ENCODE peak calls at places on chromosomes 11 and 22, in four cellular contexts. N is transverse colon, X is neural progenitor cell, O is heart right ventricle. Y is an unnamed sample.

GRCh38 chr11:92269021-92269420 is 44.4 kb downstream of the FAT3 start:
- DNase-seq in N (no peak), X (no peak), O (no peak), Y (no peak)

GRCh38 chr11:61695917-61696316 is 15.7 kb downstream of the DAGLA start:
- DNase-seq in N (peak; percentile 79), X (no peak), O (peak; percentile 82), Y (peak; percentile 83)

GRCh38 chr22:43835166-43835565 is 23.1 kb upstream of the EFCAB6 start:
- DNase-seq in N (no peak), X (no peak), O (no peak), Y (no peak)

GRCh38 chr11:44046202-44046601 is 1.6 kb upstream of the ACCSL start:
- DNase-seq in N (no peak), X (no peak), O (peak; percentile 0), Y (no peak)

GRCh38 chr22:46734830-46735453 is 3.1 kb downstream of the CERK start:
- DNase-seq in N (peak; percentile 72), X (no peak), O (no peak), Y (no peak)

GRCh38 chr11:34997872-34998548 is 81.6 kb downstream of the PDHX start:
- DNase-seq in N (no peak), X (no peak), O (no peak), Y (no peak)

GRCh38 chr22:38335077-38335476 is 17.8 kb upstream of the CSNK1E start:
- DNase-seq in N (no peak), X (no peak), O (no peak), Y (no peak)

GRCh38 chr11:41201156-41201555 is 258.3 kb downstream of the LRRC4C start:
- DNase-seq in N (no peak), X (peak; percentile 77), O (peak; percentile 6), Y (no peak)

GRCh38 chr22:49664371-49664881 is 163.2 kb downstream of the BRD1 start:
- DNase-seq in N (no peak), X (peak; percentile 52), O (no peak), Y (no peak)

GRCh38 chr22:40679964-40680818 is 907 bp downstream of the MCHR1 start:
- DNase-seq in N (no peak), X (peak; percentile 69), O (no peak), Y (no peak)

GRCh38 chr11:102837151-102837550 is 6.3 kb downstream of the MMP3 start:
- DNase-seq in N (no peak), X (no peak), O (no peak), Y (no peak)

GRCh38 chr11:58726594-58727414 is 4.9 kb downstream of the GLYAT start:
- DNase-seq in N (no peak), X (no peak), O (no peak), Y (no peak)

GRCh38 chr11:122172352-122173073 is 56.5 kb upstream of the BLID start:
- DNase-seq in N (no peak), X (no peak), O (no peak), Y (no peak)

GRCh38 chr22:22955276-22955798 is 67.7 kb downstream of the IGLL5 start:
- DNase-seq in N (no peak), X (no peak), O (no peak), Y (no peak)

GRCh38 chr22:19994851-19995610 is 21.6 kb downstream of the ARVCF start:
- DNase-seq in N (no peak), X (no peak), O (no peak), Y (no peak)

GRCh38 chr22:47626428-47627390 is 864.3 kb downstream of the TBC1D22A start:
- DNase-seq in N (no peak), X (no peak), O (no peak), Y (no peak)

GRCh38 chr22:19480173-19480568 is 451 bp downstream of the CDC45 start:
- DNase-seq in N (no peak), X (no peak), O (no peak), Y (no peak)

GRCh38 chr22:35175392-35175791 is 81.9 kb upstream of the HMGXB4 start:
- DNase-seq in N (no peak), X (no peak), O (no peak), Y (no peak)

GRCh38 chr22:29936186-29936585 is 53.2 kb downstream of the MTMR3 start:
- DNase-seq in N (no peak), X (no peak), O (no peak), Y (peak; percentile 6)

GRCh38 chr22:38456841-38457699 is 2.1 kb upstream of the KCNJ4 start:
- DNase-seq in N (no peak), X (no peak), O (no peak), Y (no peak)

GRCh38 chr11:125464266-125464662 is 31.8 kb downstream of the FEZ1 start:
- DNase-seq in N (no peak), X (no peak), O (no peak), Y (no peak)

GRCh38 chr11:46414466-46414796 is 22.9 kb upstream of the CHRM4 start:
- DNase-seq in N (no peak), X (no peak), O (no peak), Y (no peak)

GRCh38 chr11:61968758-61969390 is 1.4 kb upstream of the FTH1 start:
- DNase-seq in N (no peak), X (no peak), O (no peak), Y (no peak)

GRCh38 chr22:42074153-42074750 is at the start of gene PHETA2:
- DNase-seq in N (peak; percentile 63), X (peak; percentile 32), O (no peak), Y (no peak)

GRCh38 chr22:37425800-37426531 is 1.3 kb downstream of the ELFN2 start:
- DNase-seq in N (no peak), X (peak; percentile 76), O (no peak), Y (no peak)

GRCh38 chr22:31289335-31289734 is 3.0 kb downstream of the PIK3IP1 start:
- DNase-seq in N (peak; percentile 71), X (no peak), O (no peak), Y (no peak)

GRCh38 chr11:68021167-68021787 is 9.2 kb upstream of the NDUFS8 start:
- DNase-seq in N (peak; percentile 60), X (peak; percentile 67), O (no peak), Y (no peak)

GRCh38 chr11:118016094-118016493 is 29.9 kb downstream of the IL10RA start:
- DNase-seq in N (no peak), X (no peak), O (no peak), Y (no peak)

GRCh38 chr11:70481625-70482528 is 83.5 kb downstream of the CTTN start:
- DNase-seq in N (peak; percentile 34), X (no peak), O (peak; percentile 65), Y (no peak)

GRCh38 chr11:10158461-10158860 is 135.6 kb downstream of the SBF2 start:
- DNase-seq in N (no peak), X (no peak), O (no peak), Y (no peak)

GRCh38 chr11:130720232-130720787 is 196.0 kb downstream of the SNX19 start:
- DNase-seq in N (no peak), X (no peak), O (no peak), Y (no peak)

DNA sequence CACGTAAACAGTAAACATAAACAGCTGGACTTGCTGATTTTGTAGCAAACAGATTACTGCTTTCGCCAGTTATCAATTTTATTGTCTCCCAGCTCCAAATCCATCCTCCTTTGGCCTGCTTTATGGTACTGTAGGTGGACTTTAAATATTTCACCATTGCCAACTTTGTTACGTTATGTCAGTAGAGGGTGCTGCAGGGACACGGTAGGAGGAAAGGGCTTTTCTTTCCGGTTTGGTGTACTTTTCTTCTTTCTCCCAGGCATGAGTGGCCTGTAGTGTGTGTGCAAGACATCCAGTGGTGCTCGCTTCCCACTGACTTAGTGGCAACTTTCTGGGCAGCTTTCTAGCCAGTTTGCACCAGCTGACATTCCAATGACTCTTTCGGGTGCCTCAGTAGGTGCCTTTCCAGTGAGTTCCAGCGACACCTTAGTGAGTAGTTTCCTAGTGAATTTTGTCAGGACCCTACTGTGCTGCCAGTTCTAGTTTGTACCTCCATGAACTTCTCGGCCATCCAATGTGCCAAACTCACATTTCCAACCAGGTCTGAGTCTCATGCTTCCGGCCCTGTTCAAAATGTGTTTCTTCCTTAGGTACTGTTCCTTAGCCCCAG is 267.6 kb upstream of the TENM4 start:
- DNase-seq in N (peak; percentile 13), X (peak; percentile 72), O (peak; percentile 5), Y (no peak)
- TF ChIP-seq CTCF in N (peak; percentile 54), X (peak; percentile 80), O (peak; percentile 34), Y (peak; percentile 48)

GRCh38 chr11:36627006-36627405 is 29.0 kb upstream of the RAG2 start:
- DNase-seq in N (no peak), X (no peak), O (no peak), Y (no peak)
- H3K4me1 ChIP-seq in N (no peaks in the 10 kb centered on the region), X (peaks cover 15% of the 10 kb centered on the region), O (no peaks in the 10 kb centered on the region), Y (no peaks in the 10 kb centered on the region)

GRCh38 chr11:134879931-134880330 is 467.9 kb upstream of the B3GAT1 start:
- DNase-seq in N (no peak), X (no peak), O (no peak), Y (no peak)
- H3K27me3 ChIP-seq in N (no peaks in the 10 kb centered on the region), X (no peaks in the 10 kb centered on the region), O (peaks cover 47% of the 10 kb centered on the region), Y (peaks cover 13% of the 10 kb centered on the region)

GRCh38 chr11:96338910-96339703 is 3.9 kb downstream of the MAML2 start:
- DNase-seq in N (peak; percentile 56), X (no peak), O (peak; percentile 40), Y (no peak)
- TF ChIP-seq CTCF in N (no peak), X (no peak), O (no peak), Y (peak; percentile 12)

DNA sequence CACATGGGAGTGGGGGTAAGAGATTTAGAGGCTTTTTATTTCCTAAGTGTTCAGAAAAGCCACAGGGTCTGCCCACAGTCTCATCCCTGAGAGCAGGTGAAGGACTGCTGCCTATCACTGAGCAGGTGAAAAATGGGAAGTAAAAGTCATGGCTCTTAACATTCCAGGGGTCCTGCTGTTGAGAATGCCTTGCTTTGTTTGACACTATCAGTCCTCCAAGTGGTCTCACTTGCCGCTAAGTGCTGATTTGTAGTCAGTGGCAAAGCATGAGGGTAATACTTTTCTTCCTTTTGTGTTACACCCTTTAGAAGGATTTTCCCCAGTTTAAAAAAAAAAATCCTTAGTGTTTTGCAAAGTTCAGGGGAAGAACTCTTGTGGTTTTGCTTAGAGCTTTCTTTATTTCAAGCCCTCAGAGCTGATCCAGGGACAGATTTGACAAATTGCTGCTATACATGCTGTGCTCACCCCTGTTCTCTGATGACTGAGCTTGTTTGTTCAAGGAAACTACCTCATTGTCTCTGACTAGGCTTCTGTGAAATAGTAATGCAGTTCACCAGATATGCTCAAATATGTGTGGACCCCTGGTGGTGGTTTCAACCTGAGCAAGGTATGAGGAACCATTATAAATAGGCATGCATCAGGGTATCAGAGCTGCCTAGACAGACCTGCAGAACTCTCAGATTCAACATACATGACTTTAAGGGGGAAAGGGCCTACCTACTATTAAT is 141.0 kb downstream of the ARHGAP42 start:
- DNase-seq in N (no peak), X (peak; percentile 54), O (no peak), Y (no peak)
- H3K4me1 ChIP-seq in N (no peaks in the 10 kb centered on the region), X (peaks cover 62% of the 10 kb centered on the region), O (peaks cover 27% of the 10 kb centered on the region), Y (no peaks in the 10 kb centered on the region)

GRCh38 chr11:64722141-64723050 is 601 bp downstream of the NRXN2 start:
- DNase-seq in N (no peak), X (no peak), O (no peak), Y (no peak)

GRCh38 chr11:64720640-64721358 is 2.2 kb downstream of the NRXN2 start:
- DNase-seq in N (no peak), X (no peak), O (no peak), Y (no peak)

GRCh38 chr11:64719406-64719805 is 3.6 kb downstream of the NRXN2 start:
- DNase-seq in N (no peak), X (no peak), O (no peak), Y (no peak)

GRCh38 chr11:64720167-64720566 is 2.8 kb downstream of the NRXN2 start:
- DNase-seq in N (no peak), X (no peak), O (no peak), Y (no peak)

GRCh38 chr11:64721359-64721699 is 1.7 kb downstream of the NRXN2 start:
- DNase-seq in N (no peak), X (no peak), O (no peak), Y (no peak)
- H3K27me3 ChIP-seq in N (peaks cover 53% of the 10 kb centered on the region), X (peaks cover 69% of the 10 kb centered on the region), O (peaks cover 62% of the 10 kb centered on the region), Y (peaks cover 30% of the 10 kb centered on the region)